ENCODE peak calls at places on chromosomes 4 and X, in six cellular contexts. L, P, G, B, A and V are unnamed samples.
A peak's percentile ranks its signal among the peaks of the same experiment; 100 is the strongest.

GRCh38 chrX:17237146-17237545 is 137.9 kb upstream of the NHS start:
- DNase-seq in A (no peak), P (no peak), G (no peak), L (no peak), B (no peak), V (no peak)

GRCh38 chr4:68498413-68499007 is 51.2 kb downstream of the TMPRSS11E start:
- DNase-seq in L (peak; percentile 10), P (peak; percentile 33), G (peak; percentile 27), B (peak; percentile 30), A (peak; percentile 78), V (peak; percentile 53)

GRCh38 chr4:1385373-1386340 is 20.6 kb downstream of the NKX1-1 start:
- DNase-seq in B (no peak), G (no peak), L (no peak), P (no peak), A (no peak), V (no peak)

GRCh38 chrX:72351606-72352338 is 46.1 kb upstream of the CITED1 start:
- DNase-seq in G (no peak), P (no peak), A (no peak), L (no peak), B (no peak), V (no peak)

GRCh38 chr4:133150643-133151300 is 1.7 kb downstream of the PCDH10 start:
- DNase-seq in L (no peak), A (no peak), P (peak; percentile 20), G (no peak), B (no peak), V (no peak)

GRCh38 chr4:183026701-183027100 is 72.4 kb upstream of the WWC2 start:
- DNase-seq in B (no peak), G (no peak), L (no peak), P (no peak), A (no peak), V (no peak)

GRCh38 chrX:96407043-96407442 is 277.6 kb upstream of the DIAPH2 start:
- DNase-seq in G (no peak), A (peak; percentile 45), L (no peak), B (no peak), P (no peak), V (no peak)

GRCh38 chr4:75497133-75497532 is 17.1 kb downstream of the RCHY1 start:
- DNase-seq in P (no peak), A (no peak), G (no peak), L (no peak), B (no peak), V (no peak)

GRCh38 chr4:7699040-7699439 is 240.6 kb downstream of the AFAP1 start:
- DNase-seq in P (peak; percentile 54), B (no peak), L (no peak), A (no peak), G (no peak), V (no peak)

GRCh38 chrX:88425739-88426138 is 321.3 kb upstream of the CPXCR1 start:
- DNase-seq in B (no peak), P (no peak), G (no peak), L (no peak), A (peak; percentile 18), V (no peak)

GRCh38 chr4:169397762-169398161 is 127.0 kb upstream of the SH3RF1 start:
- DNase-seq in B (no peak), P (no peak), A (no peak), L (no peak), G (no peak), V (no peak)

GRCh38 chrX:153812220-153812619 is 17.8 kb downstream of the SSR4 start:
- DNase-seq in P (no peak), G (no peak), A (no peak), L (no peak), B (no peak), V (no peak)

GRCh38 chrX:97238632-97239031 is 354.9 kb downstream of the RPA4 start:
- DNase-seq in G (no peak), A (no peak), L (no peak), P (no peak), B (no peak), V (peak; percentile 8)

GRCh38 chrX:118720058-118720707 is 7.2 kb upstream of the IL13RA1 start:
- DNase-seq in G (no peak), P (no peak), A (no peak), B (no peak), L (no peak), V (no peak)

GRCh38 chr4:139222215-139222614 is 45.2 kb upstream of the ELF2 start:
- DNase-seq in P (no peak), A (no peak), G (no peak), B (no peak), L (no peak), V (no peak)

GRCh38 chrX:13489451-13489850 is 80.0 kb upstream of the EGFL6 start:
- DNase-seq in L (no peak), P (no peak), G (no peak), A (no peak), B (no peak), V (no peak)

GRCh38 chr4:163166041-163166579 is 580 bp downstream of the NAF1 start:
- DNase-seq in P (peak; percentile 75), A (peak; percentile 26), B (no peak), L (no peak), G (peak; percentile 71), V (no peak)

GRCh38 chr4:128871948-128872347 is 62.4 kb downstream of the JADE1 start:
- DNase-seq in P (no peak), G (no peak), A (no peak), L (no peak), B (no peak), V (no peak)

GRCh38 chrX:45404206-45404605 is 203.5 kb upstream of the DIPK2B start:
- DNase-seq in P (no peak), A (no peak), L (no peak), B (no peak), G (no peak), V (no peak)

GRCh38 chr4:132540797-132541196 is 608.3 kb upstream of the PCDH10 start:
- DNase-seq in A (no peak), G (no peak), B (no peak), L (no peak), P (no peak), V (no peak)

GRCh38 chr4:63370997-63371396 is 1038.3 kb downstream of the TECRL start:
- DNase-seq in G (no peak), B (no peak), A (no peak), L (no peak), P (no peak), V (no peak)

GRCh38 chr4:165294907-165295306 is 32.6 kb upstream of the MSMO1 start:
- DNase-seq in L (no peak), P (no peak), A (no peak), B (peak; percentile 25), G (no peak), V (no peak)

GRCh38 chrX:137549073-137549472 is 16.9 kb upstream of the ZIC3 start:
- DNase-seq in L (no peak), A (no peak), B (no peak), G (no peak), P (no peak), V (no peak)

GRCh38 chr4:173391691-173392090 is 7.2 kb downstream of the SCRG1 start:
- DNase-seq in B (no peak), A (no peak), G (no peak), L (no peak), P (no peak), V (no peak)

GRCh38 chr4:173382349-173382748 is 11.6 kb downstream of the SAP30 start:
- DNase-seq in P (no peak), A (no peak), L (no peak), B (no peak), G (no peak), V (no peak)

GRCh38 chr4:173380987-173381386 is 10.2 kb downstream of the SAP30 start:
- DNase-seq in B (no peak), L (no peak), A (no peak), G (no peak), P (no peak), V (no peak)

GRCh38 chr4:173381610-173382009 is 10.9 kb downstream of the SAP30 start:
- DNase-seq in G (no peak), B (no peak), P (no peak), L (no peak), A (no peak), V (no peak)

DNA sequence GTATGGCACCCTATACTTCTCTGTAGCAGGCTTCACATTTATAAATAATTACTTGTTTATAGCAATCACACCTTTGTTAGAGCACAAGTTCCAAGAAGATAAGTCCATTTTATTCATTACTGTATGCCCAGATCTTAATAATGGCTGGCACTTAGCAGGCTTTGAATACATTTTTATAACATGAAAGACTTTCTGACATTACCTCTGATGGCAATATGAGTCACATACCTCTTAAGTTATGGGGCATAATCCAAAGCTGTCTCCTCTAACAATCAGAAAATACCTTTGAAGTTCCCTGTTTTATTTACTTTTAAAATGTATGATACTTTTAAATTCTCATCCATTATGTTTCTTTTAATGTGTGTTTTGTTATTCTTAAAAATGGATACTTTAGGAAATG is 12.2 kb downstream of the SCRG1 start:
- DNase-seq in B (no peak), P (no peak), A (no peak), L (no peak), G (no peak), V (no peak)
- TF ChIP-seq POLR2AphosphoS5 in B (no peak), P (no peak), A (no peak), L (no peak), G (no peak), V (no peak)

GRCh38 chrX:131675596-131676194 is 131.8 kb downstream of the OR13H1 start:
- DNase-seq in G (peak; percentile 32), P (peak; percentile 35), B (no peak), A (peak; percentile 8), L (no peak), V (peak; percentile 7)

GRCh38 chrX:131677655-131678628 is 134.1 kb downstream of the OR13H1 start:
- DNase-seq in B (no peak), L (peak; percentile 17), A (peak; percentile 18), G (peak; percentile 74), P (peak; percentile 74), V (peak; percentile 18)
- TF ChIP-seq JUND in B (no peak), L (no peak), A (no peak), G (no peak), P (no peak), V (no peak)

DNA sequence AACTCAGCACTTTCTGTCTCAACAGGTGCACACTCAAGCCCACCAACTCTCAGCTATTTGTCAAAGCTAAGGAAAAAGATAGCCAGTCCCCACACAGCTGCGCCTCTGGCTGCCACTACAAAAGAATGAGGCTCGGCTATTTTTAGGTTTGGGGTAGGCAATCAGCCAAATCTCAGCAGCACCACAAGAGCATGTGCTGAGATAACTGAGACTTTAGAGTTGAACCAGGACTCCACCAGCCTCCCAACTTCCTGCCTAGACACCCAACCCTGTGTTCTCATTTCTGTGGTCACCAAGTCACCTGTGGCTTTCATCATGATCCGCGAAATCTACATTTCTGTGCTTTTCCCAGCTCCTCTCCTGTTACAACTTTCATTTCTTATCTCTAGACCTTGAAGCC is 28.0 kb downstream of the DMD start:
- DNase-seq in B (no peak), G (no peak), L (no peak), A (no peak), P (peak; percentile 9), V (no peak)
- TF ChIP-seq POLR2AphosphoS5 in B (no peak), G (no peak), L (no peak), A (no peak), P (no peak), V (no peak)

DNA sequence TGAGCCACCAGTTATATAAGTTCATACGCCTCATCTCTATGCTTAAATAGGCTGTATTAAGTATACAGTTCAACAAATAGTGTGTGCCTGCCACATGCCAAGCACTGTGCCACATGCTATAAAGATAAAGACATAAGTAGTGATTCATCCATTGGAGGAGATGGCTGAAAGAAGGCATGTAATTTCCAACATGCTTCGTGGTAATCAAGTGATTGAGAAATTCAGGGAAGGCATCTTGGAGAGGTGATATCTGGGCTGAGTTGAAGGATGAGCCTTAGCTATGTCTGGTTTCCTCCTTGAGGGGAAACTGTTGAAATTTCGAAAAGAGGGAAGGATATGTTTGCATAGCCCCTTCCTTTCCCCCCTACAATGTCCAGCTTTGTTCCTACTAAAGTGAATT is 96.5 kb downstream of the ARHGAP10 start:
- DNase-seq in A (no peak), L (no peak), P (no peak), G (no peak), B (no peak), V (no peak)
- TF ChIP-seq JUND in A (no peak), L (no peak), P (no peak), G (no peak), B (no peak), V (no peak)